ENCODE peak calls at places on chromosomes 13 and 19, in six cellular contexts. O, A, Z, Q, K and U are unnamed samples.

GRCh38 chr13:71603255-71603654 is 263.7 kb downstream of the DACH1 start:
- DNase-seq in K (no peak), A (no peak), Z (no peak), O (no peak), Q (no peak), U (no peak)

GRCh38 chr19:54947381-54947780 is at the start of gene NLRP7:
- DNase-seq in A (no peak), O (no peak), Q (no peak), Z (no peak), K (no peak), U (no peak)

GRCh38 chr13:27118428-27119054 is 53.1 kb downstream of the USP12 start:
- DNase-seq in K (no peak), Z (no peak), Q (no peak), O (no peak), A (no peak), U (no peak)

GRCh38 chr13:43908156-43909126 is 28.7 kb downstream of the LACC1 start:
- DNase-seq in O (no peak), Q (no peak), K (no peak), Z (peak), A (peak), U (no peak)

GRCh38 chr13:38733146-38733545 is 46.3 kb downstream of the FREM2 start:
- DNase-seq in Q (no peak), A (no peak), K (no peak), Z (no peak), O (no peak), U (no peak)

GRCh38 chr13:25276748-25277147 is 10.5 kb downstream of the MTMR6 start:
- DNase-seq in Q (no peak), A (no peak), O (no peak), K (no peak), Z (no peak), U (no peak)

GRCh38 chr13:113820813-113821651 is 42.8 kb downstream of the GAS6 start:
- DNase-seq in K (no peak), O (peak), Z (peak), Q (peak), A (peak), U (no peak)

GRCh38 chr19:51688665-51689571 is 4.2 kb upstream of the SPACA6 start:
- DNase-seq in Z (peak), Q (peak), A (peak), K (no peak), O (peak), U (no peak)

GRCh38 chr13:49347650-49348385 is 96.0 kb downstream of the CAB39L start:
- DNase-seq in A (no peak), K (no peak), Q (no peak), Z (no peak), O (no peak), U (no peak)

GRCh38 chr19:45478454-45479238 is 10.8 kb downstream of the FOSB start:
- DNase-seq in Q (peak), A (peak), Z (peak), K (peak), O (peak), U (peak)

GRCh38 chr19:5281588-5281987 is 59.0 kb downstream of the PTPRS start:
- DNase-seq in K (no peak), Z (no peak), O (no peak), Q (peak), A (no peak), U (no peak)

GRCh38 chr13:51118809-51119431 is 7.8 kb upstream of the C13orf42 start:
- DNase-seq in Z (no peak), A (no peak), K (no peak), Q (no peak), O (no peak), U (no peak)